ENCODE peak calls at places on chromosomes 2 and 18, in seven cellular contexts. A is right atrium auricular region; Q is T-helper 9 cell; J is neuronal stem cell; X is stimulated activated naive CD4-positive, alpha-beta T cell; C is NT2/D1; D is H9. I is an unnamed sample.

GRCh38 chr2:38184964-38185603 is 109.1 kb upstream of the CYP1B1 start:
- DNase-seq in Q (no peak), A (no peak), J (no peak), X (no peak), C (no peak), D (no peak), I (no peak)

GRCh38 chr2:2664989-2665833 is 334.1 kb upstream of the MYT1L start:
- DNase-seq in Q (no peak), D (no peak), C (no peak), J (no peak), A (no peak), X (no peak), I (no peak)

GRCh38 chr2:233901884-233902283 is 15.3 kb upstream of the TRPM8 start:
- DNase-seq in X (no peak), Q (no peak), D (no peak), C (no peak), J (no peak), A (no peak), I (no peak)

GRCh38 chr2:145692971-145693478 is 1173.1 kb upstream of the ZEB2 start:
- DNase-seq in A (no peak), J (no peak), X (no peak), D (no peak), Q (no peak), C (no peak), I (peak)

GRCh38 chr2:69278366-69278765 is 108.7 kb downstream of the GFPT1 start:
- DNase-seq in A (no peak), D (no peak), C (no peak), J (no peak), Q (no peak), X (no peak), I (no peak)

GRCh38 chr2:202530038-202530437 is 104.7 kb upstream of the FAM117B start:
- DNase-seq in J (no peak), Q (no peak), X (no peak), A (no peak), C (no peak), D (no peak), I (no peak)

GRCh38 chr18:46264255-46264654 is 160.1 kb downstream of the HAUS1 start:
- DNase-seq in D (no peak), C (peak), Q (no peak), X (no peak), A (no peak), J (peak), I (no peak)

GRCh38 chr2:217573565-217573964 is 429.2 kb downstream of the TNS1 start:
- DNase-seq in C (no peak), D (no peak), X (no peak), J (no peak), A (no peak), Q (no peak), I (no peak)

GRCh38 chr2:239903803-239904202 is 121.3 kb downstream of the NDUFA10 start:
- DNase-seq in J (no peak), X (no peak), Q (no peak), A (peak), D (peak), C (no peak), I (no peak)